ENCODE peak calls at places on chromosomes 6 and 20, in five cellular contexts. Q, I, N, U and J are unnamed samples.

GRCh38 chr20:59955131-59955796 is 3.0 kb upstream of the CDH26 start:
- DNase-seq in Q (peak; percentile 47), I (no peak), N (no peak), U (no peak), J (no peak)

GRCh38 chr6:35181313-35181932 is 32.3 kb upstream of the SCUBE3 start:
- DNase-seq in Q (peak; percentile 41), I (no peak), N (no peak), U (no peak), J (no peak)

GRCh38 chr6:113732384-113732966 is 124.7 kb upstream of the MARCKS start:
- DNase-seq in Q (peak; percentile 25), I (no peak), N (no peak), U (peak; percentile 9), J (no peak)

GRCh38 chr20:63216849-63217471 is 1.0 kb upstream of the YTHDF1 start:
- DNase-seq in Q (no peak), I (no peak), N (no peak), U (no peak), J (no peak)

GRCh38 chr6:65113581-65113980 is 593.4 kb downstream of the EYS start:
- DNase-seq in Q (no peak), I (no peak), N (no peak), U (no peak), J (no peak)

GRCh38 chr6:46191961-46192360 is 21.2 kb upstream of the ENPP5 start:
- DNase-seq in Q (peak; percentile 17), I (no peak), N (no peak), U (no peak), J (no peak)

GRCh38 chr6:46491789-46492547 is 719 bp upstream of the RCAN2 start:
- DNase-seq in Q (peak; percentile 24), I (no peak), N (peak; percentile 60), U (peak; percentile 57), J (peak; percentile 19)

GRCh38 chr6:17962436-17963031 is 24.9 kb downstream of the KIF13A start:
- DNase-seq in Q (peak; percentile 56), I (no peak), N (no peak), U (no peak), J (peak; percentile 31)

GRCh38 chr6:9540534-9541126 is 874.2 kb downstream of the TFAP2A start:
- DNase-seq in Q (peak; percentile 80), I (no peak), N (peak; percentile 9), U (no peak), J (no peak)

GRCh38 chr6:128242765-128243403 is 277.5 kb downstream of the PTPRK start:
- DNase-seq in Q (no peak), I (no peak), N (no peak), U (no peak), J (no peak)

GRCh38 chr6:88985901-88986300 is 22.5 kb upstream of the RNGTT start:
- DNase-seq in Q (peak; percentile 24), I (no peak), N (no peak), U (no peak), J (no peak)

GRCh38 chr20:1338801-1339200 is 9.9 kb upstream of the SDCBP2 start:
- DNase-seq in Q (no peak), I (no peak), N (no peak), U (no peak), J (no peak)

GRCh38 chr6:1856381-1856780 is 246.7 kb downstream of the FOXC1 start:
- DNase-seq in Q (peak; percentile 52), I (peak; percentile 32), N (no peak), U (no peak), J (no peak)

GRCh38 chr6:68572525-68572924 is 62.6 kb upstream of the ADGRB3 start:
- DNase-seq in Q (peak; percentile 60), I (no peak), N (peak; percentile 34), U (peak; percentile 30), J (no peak)

GRCh38 chr6:147203311-147204059 is 732 bp upstream of the STXBP5 start:
- DNase-seq in Q (peak; percentile 90), I (peak; percentile 75), N (peak; percentile 60), U (peak; percentile 77), J (peak; percentile 61)

GRCh38 chr6:42301986-42302385 is 84.3 kb upstream of the MRPS10 start:
- DNase-seq in Q (no peak), I (no peak), N (no peak), U (no peak), J (no peak)

GRCh38 chr6:13935190-13935880 is 10.6 kb downstream of the RNF182 start:
- DNase-seq in Q (no peak), I (no peak), N (no peak), U (no peak), J (no peak)

GRCh38 chr6:154488802-154489437 is 21.6 kb downstream of the CNKSR3 start:
- DNase-seq in Q (no peak), I (no peak), N (no peak), U (no peak), J (no peak)

GRCh38 chr6:113089056-113089455 is 741.9 kb downstream of the RFPL4B start:
- DNase-seq in Q (no peak), I (no peak), N (no peak), U (no peak), J (no peak)

GRCh38 chr6:108739496-108740330 is 108.5 kb upstream of the ARMC2 start:
- DNase-seq in Q (peak; percentile 89), I (no peak), N (no peak), U (no peak), J (no peak)

GRCh38 chr6:137389150-137389664 is 105.0 kb downstream of the OLIG3 start:
- DNase-seq in Q (peak; percentile 76), I (no peak), N (no peak), U (no peak), J (no peak)

GRCh38 chr6:75656479-75656878 is 54.8 kb downstream of the SENP6 start:
- DNase-seq in Q (no peak), I (no peak), N (no peak), U (no peak), J (no peak)

GRCh38 chr6:161139766-161140553 is 133.9 kb downstream of the AGPAT4 start:
- DNase-seq in Q (peak; percentile 36), I (no peak), N (no peak), U (no peak), J (peak; percentile 36)

GRCh38 chr20:16801919-16802651 is 53.9 kb downstream of the OTOR start:
- DNase-seq in Q (peak; percentile 64), I (peak; percentile 30), N (peak; percentile 82), U (peak; percentile 86), J (peak; percentile 83)

GRCh38 chr20:61422636-61423425 is 170.8 kb downstream of the CDH4 start:
- DNase-seq in Q (no peak), I (no peak), N (no peak), U (no peak), J (no peak)

GRCh38 chr6:36717871-36718540 is 20.4 kb downstream of the RAB44 start:
- DNase-seq in Q (no peak), I (no peak), N (no peak), U (no peak), J (no peak)

GRCh38 chr20:1209447-1210387 is 6.5 kb downstream of the C20orf202 start:
- DNase-seq in Q (peak; percentile 54), I (no peak), N (no peak), U (no peak), J (no peak)

GRCh38 chr20:35563834-35564233 is 22.0 kb downstream of the ERGIC3 start:
- DNase-seq in Q (no peak), I (no peak), N (no peak), U (no peak), J (no peak)

GRCh38 chr6:90168693-90169131 is 127.9 kb downstream of the BACH2 start:
- DNase-seq in Q (peak; percentile 76), I (no peak), N (no peak), U (no peak), J (no peak)

GRCh38 chr6:22765015-22765414 is 195.6 kb downstream of the HDGFL1 start:
- DNase-seq in Q (peak; percentile 35), I (no peak), N (no peak), U (no peak), J (no peak)

GRCh38 chr6:106053484-106053883 is 32.7 kb upstream of the PRDM1 start:
- DNase-seq in Q (no peak), I (no peak), N (no peak), U (no peak), J (no peak)

GRCh38 chr6:5950448-5950847 is 56.3 kb downstream of the NRN1 start:
- DNase-seq in Q (peak; percentile 1), I (no peak), N (peak; percentile 61), U (peak; percentile 17), J (no peak)
- TF ChIP-seq CTCF in Q (peak; percentile 7), I (no peak), N (peak; percentile 79), U (peak; percentile 44), J (no peak)

DNA sequence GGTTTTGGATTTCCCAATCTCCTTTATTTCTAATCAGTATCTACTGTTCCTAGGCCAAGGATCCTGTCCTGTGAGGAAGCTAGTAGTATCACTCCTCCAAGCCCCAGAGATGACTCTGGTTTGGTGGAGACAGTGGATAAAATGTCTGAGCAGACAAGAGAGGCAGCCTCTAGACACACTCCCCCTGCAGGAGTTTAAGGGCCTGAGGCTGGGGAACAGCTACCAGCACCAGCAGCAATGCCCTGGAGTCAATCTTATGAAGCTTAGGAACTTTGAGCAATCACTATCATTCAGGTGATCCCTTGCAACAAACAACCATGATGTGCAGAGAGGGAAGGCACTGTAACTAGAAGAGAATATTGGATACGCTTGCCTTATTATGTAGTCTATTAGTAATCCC is 384.7 kb upstream of the ID4 start:
- DNase-seq in Q (no peak), I (no peak), N (no peak), U (no peak), J (no peak)
- TF ChIP-seq CTCF in Q (no peak), I (no peak), N (no peak), U (no peak), J (no peak)

GRCh38 chr6:100426689-100427338 is 37.9 kb downstream of the SIM1 start:
- DNase-seq in Q (no peak), I (no peak), N (no peak), U (no peak), J (no peak)

GRCh38 chr6:100430962-100431361 is 33.8 kb downstream of the SIM1 start:
- DNase-seq in Q (no peak), I (no peak), N (no peak), U (no peak), J (no peak)

GRCh38 chr6:100427452-100427851 is 37.3 kb downstream of the SIM1 start:
- DNase-seq in Q (peak; percentile 14), I (no peak), N (no peak), U (no peak), J (no peak)

GRCh38 chr6:100420711-100421110 is 44.0 kb downstream of the SIM1 start:
- DNase-seq in Q (no peak), I (no peak), N (no peak), U (no peak), J (no peak)

GRCh38 chr6:100426241-100426640 is 38.5 kb downstream of the SIM1 start:
- DNase-seq in Q (no peak), I (no peak), N (no peak), U (no peak), J (no peak)
- TF ChIP-seq CTCF in Q (no peak), I (no peak), N (no peak), U (no peak), J (no peak)

GRCh38 chr6:43771858-43772570 is 2.0 kb downstream of the VEGFA start:
- DNase-seq in Q (peak; percentile 66), I (peak; percentile 67), N (peak; percentile 49), U (peak; percentile 62), J (peak; percentile 66)

GRCh38 chr6:43771210-43771857 is 1.3 kb downstream of the VEGFA start:
- DNase-seq in Q (peak; percentile 70), I (peak; percentile 63), N (peak; percentile 52), U (peak; percentile 59), J (peak; percentile 70)

GRCh38 chr6:43773981-43774775 is 4.2 kb downstream of the VEGFA start:
- DNase-seq in Q (no peak), I (no peak), N (no peak), U (no peak), J (peak; percentile 12)

GRCh38 chr6:43773050-43773956 is 3.3 kb downstream of the VEGFA start:
- DNase-seq in Q (peak; percentile 76), I (peak; percentile 46), N (peak; percentile 27), U (peak; percentile 37), J (no peak)

GRCh38 chr6:43772571-43773049 is 2.6 kb downstream of the VEGFA start:
- DNase-seq in Q (no peak), I (no peak), N (no peak), U (peak; percentile 43), J (no peak)
- TF ChIP-seq CTCF in Q (no peak), I (no peak), N (no peak), U (no peak), J (no peak)